ENCODE peak calls at places on chromosomes 7 and 10, in five cellular contexts. H is neuronal stem cell, W is IMR-90, S is H1, O is mesendoderm. X is an unnamed sample. For H3K79me1, the result is how much of the 10 kb centered on the place peaks cover.

GRCh38 chr10:46544989-46545791 is 11.3 kb downstream of the GPRIN2 start:
- DNase-seq in H (no peak), W (no peak), S (no peak), O (peak), X (no peak)

GRCh38 chr10:85862771-85863170 is 503.8 kb downstream of the GRID1 start:
- DNase-seq in H (no peak), W (no peak), S (no peak), O (peak), X (no peak)

GRCh38 chr10:24255907-24256306 is 47.0 kb downstream of the KIAA1217 start:
- DNase-seq in H (no peak), W (no peak), S (no peak), O (peak), X (peak)

GRCh38 chr7:98283127-98283886 is 1.8 kb downstream of the BRI3 start:
- DNase-seq in H (no peak), W (peak), S (no peak), O (no peak), X (no peak)

GRCh38 chr10:4086041-4086886 is 301.3 kb upstream of the KLF6 start:
- DNase-seq in H (peak), W (no peak), S (no peak), O (no peak), X (no peak)

GRCh38 chr7:21547511-21547910 is 4.7 kb downstream of the DNAH11 start:
- DNase-seq in H (no peak), W (no peak), S (no peak), O (no peak), X (no peak)

GRCh38 chr7:132090444-132090843 is 485.8 kb downstream of the PLXNA4 start:
- DNase-seq in H (no peak), W (no peak), S (no peak), O (no peak), X (no peak)

GRCh38 chr7:24725554-24726260 is 31.6 kb downstream of the GSDME start:
- DNase-seq in H (no peak), W (no peak), S (no peak), O (no peak), X (no peak)

GRCh38 chr10:16505168-16505567 is 16.5 kb downstream of the C1QL3 start:
- DNase-seq in H (no peak), W (peak), S (no peak), O (no peak), X (no peak)

GRCh38 chr10:23914641-23915040 is 294.3 kb upstream of the KIAA1217 start:
- DNase-seq in H (no peak), W (no peak), S (no peak), O (no peak), X (no peak)

GRCh38 chr7:132113536-132114409 is 462.5 kb downstream of the PLXNA4 start:
- DNase-seq in H (no peak), W (no peak), S (no peak), O (no peak), X (no peak)

GRCh38 chr7:120628233-120628632 is 229.7 kb downstream of the TSPAN12 start:
- DNase-seq in H (no peak), W (no peak), S (no peak), O (no peak), X (no peak)

GRCh38 chr10:50653142-50653541 is 29.4 kb upstream of the SGMS1 start:
- DNase-seq in H (no peak), W (peak), S (no peak), O (no peak), X (no peak)

GRCh38 chr10:33453081-33453850 is 118.8 kb upstream of the NRP1 start:
- DNase-seq in H (no peak), W (peak), S (no peak), O (no peak), X (no peak)

GRCh38 chr10:110401401-110402076 is 96.2 kb upstream of the DUSP5 start:
- DNase-seq in H (no peak), W (no peak), S (no peak), O (peak), X (no peak)

GRCh38 chr7:70710011-70710480 is 421.9 kb upstream of the GALNT17 start:
- DNase-seq in H (no peak), W (peak), S (no peak), O (peak), X (peak)

GRCh38 chr10:32929634-32930033 is 28.4 kb downstream of the ITGB1 start:
- DNase-seq in H (no peak), W (no peak), S (no peak), O (no peak), X (peak)

GRCh38 chr7:37488163-37488759 is 39.6 kb upstream of the ELMO1 start:
- DNase-seq in H (no peak), W (no peak), S (no peak), O (peak), X (no peak)

GRCh38 chr10:117609095-117609821 is 66.7 kb downstream of the EMX2 start:
- DNase-seq in H (no peak), W (peak), S (no peak), O (no peak), X (peak)

GRCh38 chr7:32893225-32893560 is 1.6 kb upstream of the KBTBD2 start:
- DNase-seq in H (no peak), W (no peak), S (no peak), O (no peak), X (peak)

GRCh38 chr10:6407034-6407721 is 172.9 kb downstream of the PRKCQ start:
- DNase-seq in H (no peak), W (no peak), S (no peak), O (no peak), X (no peak)

GRCh38 chr10:28179490-28180099 is 123.3 kb downstream of the MPP7 start:
- DNase-seq in H (peak), W (peak), S (no peak), O (peak), X (peak)

GRCh38 chr7:90485734-90486316 is 16.4 kb downstream of the PTTG1IP2 start:
- DNase-seq in H (no peak), W (no peak), S (no peak), O (no peak), X (no peak)

GRCh38 chr10:69345402-69345801 is 67.1 kb downstream of the HK1 start:
- DNase-seq in H (no peak), W (no peak), S (no peak), O (no peak), X (no peak)

GRCh38 chr7:41579961-41580935 is 122.6 kb downstream of the INHBA start:
- DNase-seq in H (no peak), W (peak), S (no peak), O (no peak), X (peak)

GRCh38 chr10:77974396-77975074 is 48.0 kb upstream of the DLG5 start:
- DNase-seq in H (peak), W (peak), S (peak), O (peak), X (peak)

GRCh38 chr10:88493676-88494483 is 89.2 kb downstream of the RNLS start:
- DNase-seq in H (no peak), W (peak), S (no peak), O (no peak), X (no peak)

GRCh38 chr7:43481905-43482678 is 100.8 kb upstream of the STK17A start:
- DNase-seq in H (no peak), W (peak), S (no peak), O (no peak), X (no peak)

GRCh38 chr10:72906446-72906845 is 12.9 kb downstream of the OIT3 start:
- DNase-seq in H (no peak), W (peak), S (no peak), O (no peak), X (no peak)

GRCh38 chr10:86715156-86715795 is 41.1 kb upstream of the BMPR1A start:
- DNase-seq in H (no peak), W (no peak), S (no peak), O (no peak), X (no peak)

GRCh38 chr10:132446661-132447445 is 49.9 kb downstream of the PWWP2B start:
- DNase-seq in H (no peak), W (peak), S (no peak), O (peak), X (peak)

GRCh38 chr10:11178606-11179221 is 161.0 kb downstream of the CELF2 start:
- DNase-seq in H (no peak), W (peak), S (no peak), O (peak), X (no peak)

GRCh38 chr10:60105195-60105812 is 198.9 kb upstream of the CCDC6 start:
- DNase-seq in H (no peak), W (no peak), S (no peak), O (no peak), X (no peak)

GRCh38 chr10:61897671-61898434 is 3.6 kb upstream of the ARID5B start:
- DNase-seq in H (no peak), W (peak), S (no peak), O (peak), X (peak)

GRCh38 chr7:150978136-150978789 is at the start of gene KCNH2:
- DNase-seq in H (peak), W (no peak), S (no peak), O (peak), X (no peak)

GRCh38 chr7:107874605-107875446 is 16.2 kb upstream of the DLD start:
- DNase-seq in H (peak), W (peak), S (no peak), O (peak), X (peak)

GRCh38 chr7:105837765-105838241 is 38.6 kb downstream of the ATXN7L1 start:
- DNase-seq in H (no peak), W (no peak), S (peak), O (peak), X (no peak)

GRCh38 chr10:94097656-94098055 is 103.9 kb downstream of the PLCE1 start:
- DNase-seq in H (no peak), W (peak), S (no peak), O (no peak), X (no peak)
- H3K4me3 ChIP-seq in H (no peak), W (no peak), S (no peak), O (no peak), X (no peak)

GRCh38 chr7:4244041-4244440 is 438.1 kb upstream of the FOXK1 start:
- DNase-seq in H (no peak), W (no peak), S (no peak), O (no peak), X (no peak)

GRCh38 chr7:4240813-4241612 is 441.1 kb upstream of the FOXK1 start:
- DNase-seq in H (no peak), W (no peak), S (no peak), O (no peak), X (no peak)

GRCh38 chr7:4241791-4242190 is 440.3 kb upstream of the FOXK1 start:
- DNase-seq in H (no peak), W (no peak), S (no peak), O (peak), X (no peak)

GRCh38 chr7:4244635-4245034 is 437.5 kb upstream of the FOXK1 start:
- DNase-seq in H (no peak), W (no peak), S (no peak), O (no peak), X (no peak)

DNA sequence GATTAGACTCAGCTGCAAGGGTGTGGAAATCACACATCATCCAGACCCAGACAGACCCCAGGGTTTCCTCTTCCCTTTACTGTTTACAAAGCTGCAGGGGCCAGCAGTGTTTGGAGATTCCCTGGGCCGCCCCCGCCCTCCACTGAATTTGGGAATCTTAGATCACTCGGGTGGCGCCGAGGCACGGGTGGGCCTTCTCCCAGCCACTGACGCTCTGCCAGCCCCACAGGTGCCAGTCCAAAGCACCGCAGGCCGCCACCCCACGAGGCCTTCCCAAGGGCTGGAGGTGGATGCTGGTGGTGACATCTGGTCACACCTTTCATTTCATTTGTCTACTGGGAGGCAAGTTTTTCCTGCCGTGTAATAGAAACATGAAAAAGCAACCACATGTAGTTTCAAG is 439.4 kb upstream of the FOXK1 start:
- DNase-seq in H (no peak), W (no peak), S (no peak), O (no peak), X (no peak)
- H3K79me1 ChIP-seq in H (under half), W (under half), S (under half), O (under half), X (under half)

GRCh38 chr7:86091369-86091768 is 552.3 kb upstream of the GRM3 start:
- DNase-seq in H (no peak), W (no peak), S (no peak), O (no peak), X (no peak)
- H2AK5ac ChIP-seq in H (no peak), W (no peak), S (no peak), O (no peak), X (no peak)

DNA sequence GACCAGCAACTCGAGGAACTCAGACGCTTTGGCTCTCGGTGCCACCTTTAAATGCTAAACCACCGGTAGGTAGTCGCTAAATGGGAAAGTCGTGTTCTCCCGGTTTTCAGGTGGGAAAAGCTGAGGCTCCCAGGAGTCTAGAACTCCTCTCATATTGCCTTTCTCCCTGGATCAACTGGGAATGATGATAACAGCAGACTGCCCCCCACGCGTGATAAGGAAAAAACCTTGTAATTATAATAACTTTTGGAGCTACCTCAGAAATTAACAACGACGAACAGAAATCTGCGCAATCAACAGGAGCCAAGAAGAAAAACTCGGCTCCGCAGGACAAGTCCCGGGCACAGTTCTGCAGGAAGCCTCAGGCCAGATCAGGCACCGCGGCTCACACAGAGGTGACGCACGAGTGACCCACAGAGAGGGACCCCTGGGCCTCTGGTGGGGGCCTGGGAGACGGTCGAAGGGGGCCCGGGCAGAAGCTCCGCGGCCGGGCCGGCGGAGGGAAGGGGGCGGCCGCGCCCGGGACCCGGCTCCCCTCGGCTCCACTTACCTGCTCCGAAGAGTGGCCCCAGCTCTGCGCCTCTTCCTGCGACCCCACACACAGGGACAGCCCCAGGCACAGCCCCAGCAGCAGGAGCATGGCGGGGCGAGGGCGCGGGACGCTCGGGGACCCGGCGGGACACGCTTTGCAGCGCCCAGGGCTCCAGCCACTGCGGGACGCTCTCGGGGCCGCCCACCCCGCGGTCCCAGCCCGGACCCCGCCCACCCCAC is at the start of gene ITIH5:
- DNase-seq in H (peak), W (no peak), S (no peak), O (peak), X (peak)
- H3K4me3 ChIP-seq in H (peak), W (peak), S (peak), O (peak), X (peak)

GRCh38 chr10:122154733-122155366 is 116.2 kb upstream of the BTBD16 start:
- DNase-seq in H (no peak), W (peak), S (no peak), O (peak), X (no peak)

GRCh38 chr10:122157451-122157850 is 113.6 kb upstream of the BTBD16 start:
- DNase-seq in H (no peak), W (peak), S (no peak), O (no peak), X (no peak)

GRCh38 chr10:122151121-122151694 is 119.9 kb upstream of the BTBD16 start:
- DNase-seq in H (no peak), W (no peak), S (no peak), O (no peak), X (no peak)

GRCh38 chr10:122152544-122152943 is 118.6 kb upstream of the BTBD16 start:
- DNase-seq in H (no peak), W (peak), S (no peak), O (no peak), X (no peak)

DNA sequence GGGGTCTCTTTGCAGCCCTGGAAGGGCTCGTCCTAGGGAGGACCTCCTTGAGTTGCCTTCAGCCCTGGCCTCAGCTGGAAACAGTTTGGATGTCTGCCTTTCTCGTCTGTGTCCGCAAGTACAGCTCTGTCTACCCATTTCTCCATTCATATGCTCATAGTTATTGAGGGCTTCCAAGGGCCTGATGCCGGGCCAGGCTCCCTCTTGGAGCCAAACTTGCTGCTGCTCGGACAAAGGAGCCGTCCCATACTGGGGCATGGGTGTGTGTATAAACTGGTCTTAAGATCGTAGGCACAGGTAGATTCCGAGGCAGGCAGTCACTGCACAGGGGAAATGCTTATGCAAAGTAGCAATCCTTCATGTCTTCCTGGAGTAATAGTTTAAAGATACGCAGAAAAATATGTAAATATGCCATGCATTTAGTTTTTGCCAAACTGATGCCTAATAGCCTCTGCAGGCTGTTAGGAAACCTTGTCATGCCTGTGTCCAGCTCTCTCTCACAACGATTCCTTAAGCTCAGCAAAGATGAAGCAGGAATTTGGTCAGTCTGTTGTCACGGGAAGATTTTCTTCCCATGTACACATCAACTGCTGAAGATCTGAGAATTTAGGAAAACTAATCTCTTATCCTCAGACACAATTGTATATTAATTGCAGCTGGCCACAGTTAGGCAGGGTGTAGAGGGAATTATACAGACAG is 116.9 kb upstream of the BTBD16 start:
- DNase-seq in H (no peak), W (no peak), S (no peak), O (no peak), X (no peak)
- H3K79me1 ChIP-seq in H (under half), W (under half), S (under half), O (under half), X (under half)

DNA sequence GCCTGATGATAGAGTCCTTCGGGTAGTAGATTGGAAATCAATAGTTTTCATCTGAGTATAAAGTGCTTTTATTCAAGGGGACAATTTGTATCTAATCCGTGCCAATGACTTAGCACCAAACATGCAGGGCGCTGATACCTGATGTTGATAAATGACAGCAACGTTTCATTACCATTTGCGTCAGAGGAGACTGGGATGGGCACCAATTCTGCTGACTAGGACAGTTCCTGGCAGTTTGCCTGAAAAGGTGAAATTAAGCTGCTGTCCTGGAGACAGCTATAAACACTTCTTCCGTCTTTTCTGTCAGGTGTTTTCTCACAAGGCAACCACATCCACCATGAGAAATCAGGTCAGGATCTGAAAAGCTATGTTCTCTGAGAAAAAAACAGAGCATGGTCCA is 1136.4 kb downstream of the TYW1 start:
- DNase-seq in H (no peak), W (no peak), S (no peak), O (no peak), X (no peak)
- H2AK5ac ChIP-seq in H (no peak), W (no peak), S (no peak), O (no peak), X (no peak)

DNA sequence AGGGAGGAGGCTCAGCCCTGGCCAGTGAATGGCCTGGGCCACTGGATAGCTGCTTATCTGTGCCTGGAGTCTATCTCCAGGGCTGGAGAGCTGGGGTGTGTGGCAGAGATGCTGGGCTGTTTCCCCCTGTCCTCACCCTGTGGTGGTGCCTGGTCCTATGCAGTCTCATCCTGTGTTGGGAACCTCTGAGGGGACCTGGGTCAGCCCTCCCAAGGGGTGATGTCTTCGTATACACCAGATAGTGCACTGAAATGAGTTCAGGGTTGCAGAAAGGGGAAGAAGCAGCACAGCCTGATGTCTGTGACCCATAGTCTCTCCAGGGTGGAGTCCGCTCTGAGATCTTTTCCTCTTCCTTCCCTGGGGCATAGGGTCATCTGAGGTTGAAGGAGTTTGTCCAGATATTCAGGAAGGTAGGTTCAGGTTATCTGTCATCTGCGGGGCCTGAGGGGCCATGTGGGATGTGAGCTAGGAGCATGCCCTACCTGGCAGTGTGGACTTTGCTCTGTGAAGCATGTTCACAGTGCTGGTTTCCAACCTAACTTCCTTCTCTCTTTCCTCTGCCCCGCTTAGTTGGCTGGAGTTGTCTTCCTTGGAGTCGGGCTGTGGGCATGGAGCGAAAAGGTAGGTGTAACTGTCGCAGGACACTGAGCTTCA is 33.4 kb upstream of the SH2D4B start:
- DNase-seq in H (peak), W (no peak), S (no peak), O (peak), X (peak)
- H3K4me3 ChIP-seq in H (no peak), W (no peak), S (no peak), O (no peak), X (no peak)

GRCh38 chr10:113148899-113149298 is 198.9 kb downstream of the TCF7L2 start:
- DNase-seq in H (no peak), W (no peak), S (no peak), O (no peak), X (no peak)
- H3K79me1 ChIP-seq in H (under half), W (under half), S (under half), O (under half), X (under half)

GRCh38 chr7:2511769-2512168 is 7.8 kb upstream of the LFNG start:
- DNase-seq in H (no peak), W (no peak), S (no peak), O (no peak), X (no peak)
- H2AK5ac ChIP-seq in H (peak), W (no peak), S (no peak), O (no peak), X (no peak)

X was measured in trophoblast cell.